ENCODE peak calls at places on chromosome 1, in nine cellular contexts. B is testis, I is astrocyte, J is left ventricle myocardium inferior, Q is fibroblast of lung, W is heart right ventricle, K is H1, P is hepatocyte, N is small intestine. L is an unnamed sample. For H3K27me3 and H3K4me1, the result is how much of the 10 kb centered on the place peaks cover.

GRCh38 chr1:197911172-197911856 is 5.9 kb upstream of the LHX9 start:
- DNase-seq in B (no peak), I (no peak), J (no peak), Q (no peak), W (no peak), K (no peak), P (no peak), N (no peak), L (no peak)

GRCh38 chr1:210294991-210295773 is 33.5 kb upstream of the HHAT start:
- DNase-seq in B (peak), I (peak), J (peak), Q (peak), W (peak), K (no peak), P (peak), N (peak), L (no peak)

GRCh38 chr1:93585059-93585966 is 96.3 kb downstream of the BCAR3 start:
- DNase-seq in B (peak), I (no peak), J (peak), Q (peak), W (peak), K (no peak), P (peak), N (peak), L (no peak)

GRCh38 chr1:19799233-19799876 is 361 bp downstream of the TMCO4 start:
- DNase-seq in B (peak), I (peak), J (peak), Q (peak), W (peak), K (no peak), P (peak), N (peak), L (no peak)

GRCh38 chr1:16082283-16083038 is 9.0 kb upstream of the FAM131C start:
- DNase-seq in B (peak), I (peak), J (peak), Q (peak), W (peak), K (peak), P (peak), N (peak), L (no peak)

GRCh38 chr1:228814091-228814610 is 78.9 kb downstream of the RHOU start:
- DNase-seq in B (no peak), I (no peak), J (no peak), Q (no peak), W (no peak), K (no peak), P (no peak), N (peak), L (no peak)

GRCh38 chr1:184379111-184379752 is 7.6 kb upstream of the C1orf21 start:
- DNase-seq in B (no peak), I (no peak), J (no peak), Q (no peak), W (no peak), K (no peak), P (peak), N (no peak), L (no peak)

GRCh38 chr1:57831624-57832023 is 407.8 kb upstream of the DAB1 start:
- DNase-seq in B (no peak), I (peak), J (no peak), Q (peak), W (no peak), K (no peak), P (no peak), N (no peak), L (no peak)

GRCh38 chr1:176843352-176844297 is 320.9 kb downstream of the ASTN1 start:
- DNase-seq in B (peak), I (peak), J (no peak), Q (peak), W (no peak), K (no peak), P (peak), N (no peak), L (no peak)

GRCh38 chr1:116868386-116868785 is 41.3 kb upstream of the PTGFRN start:
- DNase-seq in B (no peak), I (peak), J (no peak), Q (peak), W (no peak), K (no peak), P (no peak), N (no peak), L (no peak)

GRCh38 chr1:31732751-31733289 is 29.0 kb upstream of the COL16A1 start:
- DNase-seq in B (no peak), I (no peak), J (no peak), Q (no peak), W (no peak), K (no peak), P (no peak), N (no peak), L (no peak)

GRCh38 chr1:32939655-32940371 is 24.8 kb downstream of the RNF19B start:
- DNase-seq in B (peak), I (peak), J (peak), Q (peak), W (no peak), K (no peak), P (peak), N (peak), L (no peak)

GRCh38 chr1:102879439-102879993 is 228.8 kb downstream of the COL11A1 start:
- DNase-seq in B (no peak), I (peak), J (no peak), Q (peak), W (no peak), K (no peak), P (no peak), N (no peak), L (no peak)

GRCh38 chr1:28775121-28775942 is 36.6 kb upstream of the OPRD1 start:
- DNase-seq in B (peak), I (no peak), J (peak), Q (peak), W (peak), K (no peak), P (peak), N (peak), L (peak)

GRCh38 chr1:165376041-165376810 is 19.7 kb upstream of the LMX1A start:
- DNase-seq in B (peak), I (peak), J (peak), Q (peak), W (peak), K (no peak), P (peak), N (peak), L (peak)
- H3K27me3 ChIP-seq in B (under half), I (under half), J (under half), Q (under half), W (under half), K (under half), P (under half), N (under half), L (under half)

DNA sequence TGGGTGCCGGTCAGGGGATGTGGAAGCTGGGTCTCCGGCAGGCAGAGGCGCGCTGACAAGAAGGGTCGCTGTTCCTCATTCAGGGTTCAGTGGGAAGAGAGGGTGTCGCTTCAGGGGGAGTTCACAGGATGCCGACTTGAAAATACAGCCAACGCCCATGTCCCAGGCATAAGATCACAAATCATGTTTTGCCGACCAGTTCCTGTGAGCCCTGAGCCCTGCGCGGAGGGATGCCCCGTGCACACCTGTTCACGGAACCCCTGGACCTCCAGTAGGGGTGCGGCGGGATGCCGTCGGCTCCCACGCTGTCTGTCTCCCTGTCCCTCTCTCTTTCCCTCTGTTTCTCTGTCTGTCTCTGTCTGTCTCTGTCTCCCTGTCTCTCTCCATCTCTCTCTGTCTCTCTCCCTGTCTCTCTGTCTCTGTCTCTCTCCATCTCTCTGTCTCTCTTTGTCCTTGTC is 26.8 kb downstream of the TP73 start:
- DNase-seq in B (no peak), I (no peak), J (no peak), Q (no peak), W (no peak), K (no peak), P (no peak), N (no peak), L (no peak)
- H3K4me1 ChIP-seq in B (under half), I (under half), J (under half), Q (under half), W (under half), K (under half), P (under half), N (under half), L (under half)

GRCh38 chr1:230784163-230784562 is 37.0 kb downstream of the CAPN9 start:
- DNase-seq in B (no peak), I (no peak), J (no peak), Q (no peak), W (no peak), K (no peak), P (no peak), N (no peak), L (no peak)

GRCh38 chr1:230787471-230787870 is 40.3 kb downstream of the CAPN9 start:
- DNase-seq in B (no peak), I (no peak), J (no peak), Q (no peak), W (no peak), K (no peak), P (no peak), N (no peak), L (no peak)

GRCh38 chr1:230790026-230790425 is 42.8 kb downstream of the CAPN9 start:
- DNase-seq in B (no peak), I (no peak), J (no peak), Q (no peak), W (no peak), K (no peak), P (no peak), N (no peak), L (no peak)

GRCh38 chr1:230788561-230789275 is 41.5 kb downstream of the CAPN9 start:
- DNase-seq in B (no peak), I (no peak), J (no peak), Q (no peak), W (no peak), K (no peak), P (no peak), N (no peak), L (no peak)

DNA sequence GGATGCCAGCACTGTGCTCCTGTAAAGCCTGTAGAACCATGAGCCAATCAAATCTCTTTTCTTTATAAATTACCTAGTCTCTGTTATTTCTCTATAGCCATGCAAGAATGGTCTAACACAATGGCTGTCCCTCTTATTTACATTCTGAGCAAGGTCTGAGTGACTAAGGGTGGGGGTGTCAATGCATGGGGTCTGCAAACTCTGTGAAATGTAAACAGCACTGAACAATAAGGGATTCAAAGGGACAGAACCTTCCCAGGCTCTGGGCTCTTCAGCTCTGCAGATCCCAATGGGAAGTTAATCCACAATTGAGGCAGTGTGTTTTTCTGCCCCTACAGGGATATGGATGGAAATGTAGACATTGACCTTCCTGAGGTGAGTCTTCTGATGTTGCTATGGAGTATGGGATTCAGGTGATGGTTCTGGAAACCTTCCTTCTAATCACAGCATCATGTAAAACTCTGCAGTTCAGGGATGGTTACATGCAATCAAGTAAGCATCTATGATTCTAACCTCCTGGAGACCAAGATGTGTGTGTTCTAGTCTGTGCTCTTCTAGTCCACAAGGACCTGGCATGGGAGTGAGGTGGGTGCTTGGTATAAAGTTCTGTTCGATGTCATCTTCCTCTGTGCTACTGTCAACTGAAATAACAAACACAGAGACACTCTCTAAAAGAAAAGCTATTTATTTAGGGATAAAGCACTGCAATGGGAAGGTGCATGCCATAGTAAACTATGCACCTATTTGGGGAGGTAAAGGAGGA is 38.6 kb downstream of the CAPN9 start:
- DNase-seq in B (no peak), I (no peak), J (no peak), Q (no peak), W (no peak), K (no peak), P (no peak), N (no peak), L (no peak)
- H3K27me3 ChIP-seq in B (under half), I (under half), J (under half), Q (under half), W (under half), K (half or more), P (under half), N (under half), L (under half)

DNA sequence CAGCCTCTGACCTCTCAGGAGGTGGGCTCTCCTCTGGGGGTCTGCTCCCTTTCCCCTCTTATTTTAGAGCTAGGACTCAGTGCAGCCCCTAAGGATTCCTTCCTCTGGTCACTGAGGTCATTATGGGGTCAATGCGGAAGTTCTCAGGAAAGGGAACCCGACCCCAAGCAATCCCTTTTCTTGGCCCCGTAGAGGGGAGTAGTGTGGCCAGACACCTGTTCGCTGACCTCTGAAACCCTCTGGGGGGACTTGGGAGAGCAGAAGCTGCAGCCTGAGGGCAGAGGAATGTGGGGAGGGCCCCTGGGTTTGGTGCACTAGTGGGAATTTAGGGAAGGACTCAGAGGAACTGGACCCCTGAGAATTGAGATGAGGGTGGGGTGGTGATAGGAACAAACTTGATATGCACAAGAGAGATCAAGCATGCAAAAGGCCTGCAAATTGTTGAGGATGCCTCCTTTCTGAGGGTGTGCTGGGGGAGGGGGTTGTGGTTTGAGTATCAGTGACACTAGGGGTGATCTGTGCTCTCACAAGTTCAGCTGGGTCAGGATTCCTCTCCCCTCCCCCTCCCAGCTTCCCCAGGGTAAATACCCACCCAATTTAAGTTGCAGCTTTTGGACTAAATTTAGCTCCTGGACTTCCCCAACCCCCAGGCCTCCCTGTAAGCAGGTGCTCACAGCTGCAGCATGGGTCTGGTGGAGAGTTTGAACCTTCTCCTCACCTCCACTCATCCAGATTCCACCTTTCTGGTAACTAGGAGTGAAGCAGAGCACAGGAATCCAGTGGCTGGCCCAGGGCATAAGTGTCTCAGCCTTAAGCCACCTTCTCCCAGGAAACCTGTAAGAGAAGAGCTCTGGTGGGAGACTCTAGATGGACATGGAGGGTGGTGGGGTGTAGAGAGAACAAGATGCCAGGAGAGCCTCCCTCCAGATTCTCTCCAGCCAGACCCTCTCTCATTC is 13.5 kb downstream of the ADAMTSL4 start:
- DNase-seq in B (no peak), I (no peak), J (no peak), Q (no peak), W (no peak), K (no peak), P (peak), N (peak), L (no peak)
- H3K4me1 ChIP-seq in B (half or more), I (under half), J (half or more), Q (under half), W (half or more), K (under half), P (half or more), N (under half), L (half or more)

DNA sequence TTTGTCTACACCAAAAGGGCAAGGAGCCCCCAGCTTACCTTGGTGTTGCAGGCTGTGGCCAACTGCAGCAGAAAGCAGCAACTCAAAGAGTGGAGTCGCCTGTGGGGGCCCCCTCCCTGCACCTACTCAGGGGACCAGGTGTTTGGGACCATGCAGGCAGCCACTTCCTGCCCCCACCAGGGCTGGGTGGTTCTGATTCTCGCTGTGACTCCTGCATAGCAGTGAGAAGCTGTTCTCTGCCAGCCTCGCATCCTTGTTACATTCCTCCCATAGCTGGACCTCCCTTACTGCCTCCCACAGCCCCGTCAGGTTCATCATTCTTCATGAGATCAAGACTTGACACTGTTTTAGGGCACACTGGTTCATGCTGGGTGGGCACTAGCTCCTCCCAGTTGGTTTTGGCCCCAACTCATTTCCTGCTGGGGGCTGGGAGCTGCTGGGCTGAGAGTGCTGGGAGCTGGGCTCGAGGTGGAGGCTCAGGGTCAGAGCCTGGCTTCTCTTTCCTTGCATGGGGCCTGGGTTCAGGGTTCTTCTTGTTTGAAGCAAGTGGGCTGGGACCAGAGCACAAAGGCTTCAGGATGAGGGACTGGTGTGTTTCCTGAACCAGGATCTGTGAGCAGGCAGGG is 146.9 kb upstream of the C1orf174 start:
- DNase-seq in B (no peak), I (no peak), J (no peak), Q (no peak), W (no peak), K (no peak), P (no peak), N (no peak), L (no peak)
- H3K27me3 ChIP-seq in B (under half), I (under half), J (half or more), Q (under half), W (under half), K (under half), P (under half), N (under half), L (under half)

DNA sequence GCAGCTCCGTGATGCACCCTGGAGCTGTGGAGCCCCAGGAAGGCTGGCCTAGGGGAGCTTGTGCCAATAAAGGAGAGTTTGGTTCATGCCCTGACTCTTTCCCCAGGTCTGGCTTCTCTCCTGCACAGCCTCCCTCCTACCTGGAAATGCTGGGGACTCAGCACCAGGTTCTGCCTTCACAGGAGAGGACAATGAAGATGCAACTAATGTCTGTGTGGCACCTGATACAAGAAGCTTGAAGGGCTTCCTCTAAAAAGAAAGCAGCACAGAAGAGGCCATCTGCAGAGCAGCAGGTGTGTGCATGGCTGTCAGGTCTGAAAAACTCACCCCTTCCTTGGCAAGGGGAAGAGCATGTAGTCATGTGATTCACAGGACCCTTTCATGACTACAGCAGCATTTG is 43.7 kb upstream of the SLC44A3 start:
- DNase-seq in B (no peak), I (no peak), J (no peak), Q (no peak), W (no peak), K (no peak), P (no peak), N (no peak), L (no peak)
- H3K4me1 ChIP-seq in B (under half), I (under half), J (under half), Q (under half), W (under half), K (under half), P (under half), N (under half), L (under half)

GRCh38 chr1:3034728-3035610 is 13.7 kb downstream of the ACTRT2 start:
- DNase-seq in B (no peak), I (no peak), J (no peak), Q (peak), W (no peak), K (no peak), P (no peak), N (no peak), L (no peak)
- H3K27me3 ChIP-seq in B (under half), I (under half), J (half or more), Q (under half), W (half or more), K (under half), P (under half), N (under half), L (under half)